ENCODE peak calls at places on chromosomes 12 and 14, in eight cellular contexts. S is left ventricle myocardium inferior; R is progenitor cell of endocrine pancreas; V is ecto neural progenitor cell; P is activated CD8-positive, alpha-beta memory T cell treated with anti-CD3 and anti-CD28 coated beads, Interleukin-2, amount 10 ng/mL, durations not matched to agents 7 days and 5 days; I is stimulated activated effector memory CD8-positive, alpha-beta T cell treated with anti-CD3 and anti-CD28 coated beads, Interleukin-12 subunit alpha, Interleukin-12 subunit beta, amount 100 ng/mL, for 72 hours; Y is stimulated activated CD8-positive, alpha-beta memory T cell treated with anti-CD3 and anti-CD28 coated beads, Interleukin-15, amount 100 ng/mL, for 24 hours; Z is NCI-H1694. N is an unnamed sample.

GRCh38 chr12:1357171-1357570 is 237.2 kb downstream of the FBXL14 start:
- DNase-seq in S (no peak), R (no peak), V (no peak), P (no peak), I (no peak), Y (no peak), Z (no peak), N (no peak)

GRCh38 chr14:40362856-40363255 is 930.6 kb upstream of the FBXO33 start:
- DNase-seq in S (no peak), R (no peak), V (no peak), P (no peak), I (no peak), Y (no peak), Z (no peak), N (no peak)

GRCh38 chr12:18861287-18861858 is 123.5 kb downstream of the CAPZA3 start:
- DNase-seq in S (no peak), R (no peak), V (no peak), P (no peak), I (no peak), Y (no peak), Z (peak; percentile 59), N (no peak)

GRCh38 chr14:59543873-59544272 is 32.7 kb downstream of the CCDC175 start:
- DNase-seq in S (no peak), R (no peak), V (no peak), P (no peak), I (no peak), Y (no peak), Z (no peak), N (no peak)

GRCh38 chr14:65961004-65961403 is 525.2 kb upstream of the CCDC196 start:
- DNase-seq in S (peak; percentile 20), R (peak; percentile 39), V (peak; percentile 78), P (peak; percentile 79), I (peak; percentile 89), Y (peak; percentile 51), Z (peak; percentile 74), N (no peak)

GRCh38 chr14:99737451-99737951 is 53.4 kb downstream of the CYP46A1 start:
- DNase-seq in S (peak; percentile 68), R (no peak), V (no peak), P (no peak), I (no peak), Y (no peak), Z (no peak), N (no peak)

GRCh38 chr14:69043007-69043444 is 63.9 kb upstream of the ACTN1 start:
- DNase-seq in S (peak; percentile 39), R (no peak), V (no peak), P (no peak), I (no peak), Y (no peak), Z (no peak), N (no peak)

GRCh38 chr12:65607271-65607880 is 216.9 kb upstream of the HMGA2 start:
- DNase-seq in S (no peak), R (no peak), V (no peak), P (no peak), I (no peak), Y (no peak), Z (no peak), N (no peak)

GRCh38 chr14:91300283-91300841 is 55.9 kb upstream of the GPR68 start:
- DNase-seq in S (no peak), R (no peak), V (no peak), P (no peak), I (no peak), Y (no peak), Z (no peak), N (no peak)

GRCh38 chr12:132458441-132459225 is 31.3 kb upstream of the FBRSL1 start:
- DNase-seq in S (no peak), R (no peak), V (no peak), P (no peak), I (no peak), Y (no peak), Z (no peak), N (no peak)

GRCh38 chr12:3896851-3897351 is 23.7 kb upstream of the PARP11 start:
- DNase-seq in S (no peak), R (no peak), V (no peak), P (no peak), I (no peak), Y (no peak), Z (no peak), N (no peak)

GRCh38 chr14:59905193-59905592 is 14.8 kb upstream of the LRRC9 start:
- DNase-seq in S (no peak), R (no peak), V (no peak), P (no peak), I (no peak), Y (no peak), Z (no peak), N (no peak)

GRCh38 chr12:57095440-57095839 is 6.5 kb downstream of the NAB2 start:
- DNase-seq in S (no peak), R (no peak), V (no peak), P (no peak), I (no peak), Y (no peak), Z (no peak), N (no peak)

GRCh38 chr14:93103392-93104080 is 12.2 kb downstream of the ITPK1 start:
- DNase-seq in S (no peak), R (no peak), V (no peak), P (peak; percentile 95), I (peak; percentile 84), Y (no peak), Z (no peak), N (no peak)

GRCh38 chr14:55772521-55772920 is 192.5 kb downstream of the KTN1 start:
- DNase-seq in S (no peak), R (no peak), V (no peak), P (no peak), I (no peak), Y (no peak), Z (peak; percentile 44), N (no peak)

GRCh38 chr14:45249847-45250575 is 3.0 kb downstream of the MIS18BP1 start:
- DNase-seq in S (no peak), R (no peak), V (no peak), P (no peak), I (no peak), Y (no peak), Z (no peak), N (no peak)

GRCh38 chr14:20680843-20681347 is 3.5 kb upstream of the RNASE4 start:
- DNase-seq in S (no peak), R (no peak), V (no peak), P (no peak), I (no peak), Y (no peak), Z (no peak), N (no peak)

N was measured in NCI-H510A.